ENCODE peak calls at places on chromosome 19, in nine cellular contexts. Z, B, R, W, Q, J, C, P and N are unnamed samples.

GRCh38 chr19:45162464-45163143 is 1.8 kb upstream of the NKPD1 start:
- DNase-seq in Z (no peak), B (no peak), R (no peak), W (peak), Q (no peak), J (no peak), C (no peak), P (no peak), N (no peak)

GRCh38 chr19:45450042-45450380 is 17.8 kb upstream of the FOSB start:
- DNase-seq in Z (no peak), B (no peak), R (no peak), W (no peak), Q (peak), J (no peak), C (no peak), P (no peak), N (no peak)

GRCh38 chr19:18007939-18008673 is at the start of gene ARRDC2:
- DNase-seq in Z (peak), B (peak), R (peak), W (peak), Q (peak), J (peak), C (peak), P (peak), N (peak)

GRCh38 chr19:46068345-46069258 is 27.8 kb upstream of the IGFL4 start:
- DNase-seq in Z (no peak), B (no peak), R (no peak), W (peak), Q (no peak), J (no peak), C (no peak), P (no peak), N (no peak)

GRCh38 chr19:17488593-17489391 is 18.5 kb downstream of the SLC27A1 start:
- DNase-seq in Z (peak), B (peak), R (peak), W (peak), Q (peak), J (peak), C (no peak), P (peak), N (no peak)

GRCh38 chr19:362683-363082 is 18.1 kb upstream of the MIER2 start:
- DNase-seq in Z (no peak), B (no peak), R (no peak), W (no peak), Q (no peak), J (no peak), C (no peak), P (no peak), N (no peak)

GRCh38 chr19:47258434-47258833 is 2.1 kb downstream of the CCDC9 start:
- DNase-seq in Z (no peak), B (no peak), R (no peak), W (no peak), Q (no peak), J (no peak), C (no peak), P (no peak), N (no peak)

GRCh38 chr19:45340899-45341453 is 426 bp downstream of the KLC3 start:
- DNase-seq in Z (no peak), B (no peak), R (no peak), W (peak), Q (no peak), J (no peak), C (no peak), P (no peak), N (no peak)

GRCh38 chr19:292281-292884 is 1.2 kb upstream of the PLPP2 start:
- DNase-seq in Z (no peak), B (no peak), R (no peak), W (no peak), Q (no peak), J (no peak), C (no peak), P (no peak), N (no peak)

GRCh38 chr19:51194527-51195315 is 30.2 kb upstream of the CD33 start:
- DNase-seq in Z (no peak), B (no peak), R (no peak), W (no peak), Q (no peak), J (no peak), C (no peak), P (no peak), N (no peak)

GRCh38 chr19:20423381-20424207 is 142.0 kb downstream of the ZNF737 start:
- DNase-seq in Z (peak), B (peak), R (peak), W (peak), Q (peak), J (peak), C (peak), P (peak), N (peak)

GRCh38 chr19:35995655-35995993 is 636 bp downstream of the SDHAF1 start:
- DNase-seq in Z (peak), B (no peak), R (peak), W (no peak), Q (no peak), J (peak), C (no peak), P (no peak), N (no peak)

GRCh38 chr19:15247107-15248014 is 15.1 kb upstream of the EPHX3 start:
- DNase-seq in Z (no peak), B (no peak), R (no peak), W (no peak), Q (no peak), J (no peak), C (no peak), P (no peak), N (no peak)
- H3K27ac ChIP-seq in Z (peak), B (no peak), R (peak), W (peak), Q (no peak), J (no peak), C (peak), P (no peak), N (peak)

DNA sequence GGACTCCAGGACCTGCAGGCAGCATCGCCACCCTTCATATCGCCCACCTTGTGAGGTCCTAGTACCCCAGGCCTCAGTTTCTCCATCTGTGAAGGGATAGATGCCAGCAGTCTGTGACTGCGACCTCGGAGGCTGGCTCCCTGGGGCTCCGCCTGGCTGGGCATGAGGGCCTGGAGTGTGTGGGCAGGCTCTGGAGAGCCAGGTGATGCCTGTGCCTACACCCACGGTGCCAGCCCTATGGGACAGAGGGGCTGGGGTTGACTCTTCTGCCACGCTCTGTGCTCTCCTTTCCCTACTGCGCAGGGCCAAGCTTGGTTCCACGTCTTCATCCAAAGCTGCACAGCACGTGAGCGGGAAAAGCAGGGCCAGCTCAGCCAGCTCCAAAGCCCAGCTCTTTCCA is 26.0 kb upstream of the NFIC start:
- DNase-seq in Z (no peak), B (no peak), R (no peak), W (no peak), Q (no peak), J (no peak), C (no peak), P (no peak), N (no peak)
- H3K27ac ChIP-seq in Z (no peak), B (no peak), R (no peak), W (no peak), Q (no peak), J (no peak), C (peak), P (no peak), N (no peak)

DNA sequence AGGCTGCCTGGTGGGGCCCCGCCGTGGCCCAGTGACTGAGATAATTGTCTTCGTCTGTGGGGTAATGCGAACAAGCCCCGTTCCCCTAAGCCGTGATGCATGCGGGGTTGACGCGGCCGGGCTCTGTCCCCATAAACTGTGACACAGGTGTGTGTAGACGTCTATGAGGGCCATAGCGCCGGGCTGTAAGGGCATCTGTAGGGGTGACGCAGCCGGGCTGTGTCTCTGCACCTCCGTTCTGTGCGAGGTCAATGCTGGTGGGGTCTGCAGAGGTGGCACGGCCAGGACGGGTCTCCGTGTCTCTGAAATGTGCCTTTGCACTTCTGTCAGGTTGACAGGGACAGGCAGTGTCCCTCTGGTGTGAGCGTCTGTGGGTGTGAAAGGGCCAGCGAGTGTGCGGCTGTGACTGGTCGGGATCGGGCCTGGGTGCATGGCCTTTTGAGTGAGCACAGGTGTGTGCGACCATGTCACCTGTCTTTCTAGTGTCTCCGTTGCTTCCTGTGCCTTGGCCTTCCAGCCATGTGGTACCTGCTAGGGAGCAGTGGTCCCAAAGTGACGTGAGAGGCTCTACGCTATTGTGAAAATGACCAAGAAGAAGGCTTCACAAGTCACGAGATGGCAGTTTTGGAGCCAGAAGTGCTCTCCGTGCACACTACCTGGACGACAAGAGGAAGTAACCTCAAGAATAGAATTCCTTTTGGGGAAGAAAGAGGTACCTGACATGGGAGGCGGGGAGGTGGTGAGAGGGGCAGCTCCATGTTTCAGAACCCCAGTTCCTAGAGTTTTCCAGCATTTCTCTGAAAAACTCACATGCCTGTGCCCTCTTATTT is 16.4 kb upstream of the ZNF331 start:
- DNase-seq in Z (no peak), B (no peak), R (no peak), W (no peak), Q (no peak), J (peak), C (no peak), P (no peak), N (no peak)
- H3K27ac ChIP-seq in Z (no peak), B (peak), R (no peak), W (no peak), Q (peak), J (no peak), C (peak), P (no peak), N (peak)

GRCh38 chr19:2225415-2226050 is 10.6 kb downstream of the PLEKHJ1 start:
- DNase-seq in Z (no peak), B (no peak), R (no peak), W (no peak), Q (no peak), J (no peak), C (no peak), P (no peak), N (no peak)

GRCh38 chr19:2228157-2229030 is 7.7 kb downstream of the PLEKHJ1 start:
- DNase-seq in Z (no peak), B (no peak), R (no peak), W (no peak), Q (no peak), J (no peak), C (no peak), P (no peak), N (no peak)

GRCh38 chr19:2227415-2228156 is 8.5 kb downstream of the PLEKHJ1 start:
- DNase-seq in Z (no peak), B (no peak), R (no peak), W (no peak), Q (no peak), J (no peak), C (no peak), P (no peak), N (no peak)

GRCh38 chr19:2226051-2226839 is 9.9 kb downstream of the PLEKHJ1 start:
- DNase-seq in Z (no peak), B (no peak), R (no peak), W (no peak), Q (no peak), J (no peak), C (no peak), P (no peak), N (no peak)

DNA sequence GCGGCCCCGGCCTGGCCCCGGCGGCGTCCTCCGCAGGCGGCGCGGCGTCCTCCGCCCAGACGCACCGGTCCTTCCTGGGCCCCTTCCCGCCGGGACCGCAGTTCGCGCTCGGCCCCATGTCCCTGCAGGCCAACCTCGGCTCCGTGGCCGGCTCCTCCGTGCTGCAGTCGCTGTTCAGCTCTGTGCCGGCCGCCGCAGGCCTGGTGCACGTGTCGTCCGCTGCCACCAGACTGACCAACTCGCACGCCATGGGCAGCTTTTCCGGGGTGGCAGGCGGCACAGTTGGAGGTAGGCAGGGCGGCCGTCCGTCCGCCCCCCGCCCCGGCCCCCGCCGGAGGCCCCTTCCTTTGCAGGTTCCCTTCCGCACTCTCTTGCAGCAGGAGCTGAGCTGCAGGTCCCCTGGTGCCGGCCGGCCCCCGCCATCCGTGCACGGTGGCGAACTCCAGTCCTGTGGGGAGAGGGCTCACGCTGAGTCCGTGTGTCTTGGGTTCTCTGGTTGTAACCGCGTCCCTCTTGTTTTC is 9.2 kb downstream of the PLEKHJ1 start:
- DNase-seq in Z (no peak), B (no peak), R (no peak), W (no peak), Q (no peak), J (no peak), C (no peak), P (no peak), N (no peak)
- H3K27ac ChIP-seq in Z (no peak), B (no peak), R (no peak), W (no peak), Q (no peak), J (no peak), C (no peak), P (no peak), N (no peak)

DNA sequence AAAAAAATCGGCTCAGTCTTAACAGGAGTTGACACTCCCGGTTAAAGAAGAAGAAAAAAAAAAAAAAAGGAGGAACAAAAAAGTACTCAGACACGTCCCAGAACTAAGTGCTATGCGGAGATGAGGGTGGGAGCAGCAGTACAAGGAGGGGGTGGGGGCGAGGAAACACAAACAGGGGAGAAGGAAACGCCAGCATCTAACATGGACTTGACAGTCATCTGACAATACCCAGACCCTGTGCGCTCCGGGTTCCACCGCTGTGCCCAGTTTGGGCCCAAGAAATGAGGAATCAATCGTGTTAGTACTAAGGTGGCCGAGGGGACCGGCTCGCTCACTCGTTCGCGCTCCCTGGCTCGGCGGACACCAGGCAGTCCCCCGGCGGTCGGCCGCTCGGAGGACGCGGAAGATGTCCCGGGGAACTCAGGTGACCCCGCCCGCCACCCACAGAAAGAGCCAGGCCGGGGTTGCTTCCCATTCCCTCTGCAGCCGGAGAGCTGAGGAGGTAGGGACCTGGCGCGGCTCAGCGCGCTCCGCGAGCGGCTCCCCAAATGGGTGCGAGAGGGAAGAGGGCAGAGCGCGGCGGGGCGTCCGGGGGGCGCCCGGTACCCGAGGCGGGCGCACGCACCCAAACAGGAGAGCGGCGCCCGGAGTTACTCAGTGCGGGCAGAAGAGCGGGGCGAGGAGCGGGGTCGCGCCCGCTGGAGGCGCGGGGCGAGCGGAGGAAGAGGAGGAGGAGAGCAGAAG is 648 bp downstream of the TSHZ3 start:
- DNase-seq in Z (no peak), B (no peak), R (peak), W (no peak), Q (no peak), J (peak), C (peak), P (no peak), N (no peak)
- H3K27ac ChIP-seq in Z (peak), B (no peak), R (peak), W (peak), Q (no peak), J (no peak), C (peak), P (no peak), N (peak)

GRCh38 chr19:58563823-58564222 is 5.4 kb upstream of the UBE2M start:
- DNase-seq in Z (no peak), B (no peak), R (no peak), W (no peak), Q (no peak), J (peak), C (no peak), P (no peak), N (no peak)

GRCh38 chr19:58563034-58563573 is 4.7 kb upstream of the UBE2M start:
- DNase-seq in Z (no peak), B (no peak), R (no peak), W (no peak), Q (no peak), J (peak), C (no peak), P (no peak), N (no peak)

GRCh38 chr19:58561373-58562125 is 3.1 kb upstream of the UBE2M start:
- DNase-seq in Z (no peak), B (no peak), R (no peak), W (no peak), Q (no peak), J (peak), C (no peak), P (no peak), N (no peak)

GRCh38 chr19:58560921-58561320 is 2.5 kb upstream of the UBE2M start:
- DNase-seq in Z (no peak), B (no peak), R (no peak), W (no peak), Q (no peak), J (no peak), C (no peak), P (no peak), N (no peak)

GRCh38 chr19:58562126-58563033 is 4.0 kb upstream of the UBE2M start:
- DNase-seq in Z (no peak), B (peak), R (peak), W (no peak), Q (peak), J (peak), C (no peak), P (no peak), N (no peak)
- H3K27ac ChIP-seq in Z (no peak), B (no peak), R (peak), W (peak), Q (peak), J (peak), C (no peak), P (no peak), N (no peak)

GRCh38 chr19:8567522-8568172 is 9.6 kb downstream of the MYO1F start:
- DNase-seq in Z (peak), B (no peak), R (no peak), W (no peak), Q (no peak), J (no peak), C (no peak), P (no peak), N (no peak)
- H3K27ac ChIP-seq in Z (no peak), B (no peak), R (no peak), W (no peak), Q (peak), J (no peak), C (no peak), P (no peak), N (no peak)

DNA sequence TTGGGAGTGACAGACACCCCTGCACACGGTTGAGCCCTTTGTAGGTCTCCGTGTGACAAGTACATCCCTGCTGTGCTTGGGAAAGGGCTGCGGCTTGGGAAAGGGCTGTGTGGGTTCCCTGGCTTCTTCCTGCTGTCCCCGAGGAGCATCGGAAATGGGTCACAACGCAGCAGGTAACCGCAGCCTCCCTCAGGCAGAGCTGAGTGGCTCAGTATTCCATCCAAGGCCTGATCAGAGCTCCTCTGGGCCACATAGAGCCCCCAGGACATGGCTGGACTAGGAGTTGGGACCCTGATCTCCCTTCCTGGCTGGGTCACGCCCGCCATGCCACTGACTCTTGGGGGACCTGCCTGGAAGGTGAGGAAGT is 16.3 kb downstream of the TECR start:
- DNase-seq in Z (no peak), B (no peak), R (no peak), W (no peak), Q (no peak), J (no peak), C (no peak), P (no peak), N (no peak)
- H3K27ac ChIP-seq in Z (no peak), B (no peak), R (peak), W (peak), Q (no peak), J (no peak), C (no peak), P (no peak), N (no peak)

DNA sequence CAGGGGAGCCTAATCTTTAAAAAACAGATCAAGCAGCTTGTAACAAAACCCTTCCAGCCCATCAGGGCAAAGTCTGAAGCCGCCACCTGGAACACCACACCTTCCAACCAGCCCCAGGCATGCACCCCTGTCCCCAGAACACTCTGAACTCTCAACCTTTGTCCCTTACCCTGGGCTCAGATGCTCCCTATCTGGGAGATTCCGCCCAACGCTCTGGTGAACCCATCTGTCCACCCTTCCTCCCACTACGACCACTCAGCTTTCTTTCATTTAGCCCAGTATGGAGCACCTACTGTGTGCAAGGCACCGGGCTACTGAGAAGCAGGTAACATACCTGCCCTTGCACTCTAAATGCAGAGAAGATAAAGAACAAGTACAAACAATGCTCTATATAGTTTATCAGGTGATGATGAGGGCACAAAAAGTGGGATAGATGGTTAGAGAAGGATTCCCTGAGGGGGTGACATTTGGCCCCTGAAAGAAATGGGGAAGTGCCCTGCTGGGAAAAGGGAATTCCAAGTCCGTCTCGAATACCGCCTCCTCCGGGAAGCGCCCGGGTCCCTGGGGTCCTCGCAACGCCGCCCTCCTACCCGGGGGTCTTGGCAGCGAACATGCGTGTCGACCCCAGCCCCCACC is 629 bp downstream of the PEPD start:
- DNase-seq in Z (no peak), B (no peak), R (no peak), W (no peak), Q (no peak), J (no peak), C (no peak), P (no peak), N (no peak)
- H3K27ac ChIP-seq in Z (no peak), B (no peak), R (peak), W (peak), Q (peak), J (peak), C (peak), P (no peak), N (peak)

GRCh38 chr19:48501961-48502719 is 9.5 kb downstream of the LMTK3 start:
- DNase-seq in Z (peak), B (peak), R (no peak), W (peak), Q (peak), J (peak), C (no peak), P (peak), N (no peak)
- H3K27ac ChIP-seq in Z (no peak), B (peak), R (no peak), W (peak), Q (peak), J (no peak), C (no peak), P (no peak), N (no peak)